ENCODE peak calls at places on chromosomes 2 and 18, in seven cellular contexts. N is stromal cell of bone marrow, B is nucleus accumbens, O is transverse colon, X is GM13976, U is AG09309, C is AG09319. F is an unnamed sample.
A peak's percentile ranks its signal among the peaks of the same experiment; 100 is the strongest.

GRCh38 chr2:100972452-100972851 is 29.6 kb upstream of the RPL31 start:
- DNase-seq in C (no peak), N (no peak), X (no peak), B (no peak), U (no peak), O (no peak), F (no peak)

GRCh38 chr2:126696644-126697520 is 40.9 kb downstream of the GYPC start:
- DNase-seq in X (no peak), O (no peak), B (no peak), U (no peak), N (no peak), C (no peak), F (no peak)

GRCh38 chr2:10190255-10190654 is 67.7 kb downstream of the RRM2 start:
- DNase-seq in X (no peak), O (no peak), B (no peak), U (no peak), N (no peak), C (no peak), F (no peak)

GRCh38 chr2:49021170-49021743 is 133.1 kb downstream of the FSHR start:
- DNase-seq in X (no peak), O (no peak), N (no peak), B (no peak), U (no peak), C (no peak), F (no peak)

GRCh38 chr2:188808921-188809320 is 165.3 kb upstream of the COL3A1 start:
- DNase-seq in C (no peak), N (peak; percentile 79), U (no peak), O (no peak), B (no peak), X (no peak), F (no peak)

GRCh38 chr2:60483400-60483799 is 70.1 kb downstream of the BCL11A start:
- DNase-seq in B (no peak), N (peak; percentile 20), C (no peak), O (no peak), U (peak; percentile 74), X (no peak), F (no peak)

GRCh38 chr18:8742382-8743361 is 37.3 kb downstream of the MTCL1 start:
- DNase-seq in B (no peak), U (no peak), C (no peak), O (no peak), N (no peak), X (no peak), F (no peak)

GRCh38 chr2:217825469-217826235 is 177.1 kb downstream of the TNS1 start:
- DNase-seq in X (no peak), B (no peak), O (no peak), U (no peak), C (no peak), N (no peak), F (no peak)

GRCh38 chr2:46942891-46943626 is 27.5 kb upstream of the MCFD2 start:
- DNase-seq in O (no peak), X (no peak), C (no peak), B (no peak), U (no peak), N (no peak), F (no peak)

GRCh38 chr18:46475367-46475752 is 181.7 kb downstream of the LOXHD1 start:
- DNase-seq in U (no peak), O (no peak), N (no peak), C (no peak), X (no peak), B (no peak), F (no peak)

GRCh38 chr18:9824474-9824832 is 61.3 kb upstream of the TXNDC2 start:
- DNase-seq in N (no peak), X (no peak), C (peak; percentile 64), U (peak; percentile 68), B (no peak), O (no peak), F (no peak)

GRCh38 chr2:203808041-203808750 is 59.4 kb upstream of the CTLA4 start:
- DNase-seq in C (peak; percentile 71), B (no peak), N (peak; percentile 91), X (no peak), O (no peak), U (peak; percentile 78), F (no peak)

GRCh38 chr2:56703001-56703400 is 519.2 kb downstream of the CCDC85A start:
- DNase-seq in B (no peak), X (no peak), C (no peak), N (no peak), O (no peak), U (no peak), F (no peak)

GRCh38 chr2:236748385-236748784 is 178.8 kb downstream of the ACKR3 start:
- DNase-seq in C (no peak), X (no peak), N (no peak), O (peak; percentile 17), B (no peak), U (no peak), F (no peak)

GRCh38 chr2:62465741-62466500 is 40.1 kb downstream of the TMEM17 start:
- DNase-seq in U (no peak), X (no peak), C (no peak), N (no peak), O (no peak), B (no peak), F (no peak)

GRCh38 chr2:69980408-69980807 is 19.0 kb upstream of the ASPRV1 start:
- DNase-seq in B (no peak), U (peak; percentile 41), C (peak; percentile 5), X (no peak), N (peak; percentile 24), O (no peak), F (no peak)

GRCh38 chr2:176115883-176116813 is at the start of gene HOXD10:
- DNase-seq in C (no peak), X (no peak), O (peak; percentile 75), B (no peak), N (peak; percentile 72), U (no peak), F (no peak)

GRCh38 chr18:8153887-8154583 is 455.2 kb upstream of the RAB12 start:
- DNase-seq in B (no peak), C (no peak), N (peak; percentile 67), O (no peak), U (peak; percentile 38), X (no peak), F (no peak)

GRCh38 chr2:176001281-176001902 is 675 bp downstream of the LNPK start:
- DNase-seq in U (peak; percentile 17), C (no peak), N (peak; percentile 47), O (peak; percentile 51), B (no peak), X (peak; percentile 47), F (no peak)

GRCh38 chr2:23425338-23425871 is 40.4 kb downstream of the KLHL29 start:
- DNase-seq in U (no peak), B (no peak), X (no peak), O (no peak), N (no peak), C (no peak), F (no peak)

GRCh38 chr2:133777607-133778006 is 209.3 kb upstream of the NCKAP5 start:
- DNase-seq in B (no peak), N (no peak), C (no peak), U (no peak), X (no peak), O (no peak), F (no peak)

GRCh38 chr2:127659408-127660290 is 13.7 kb downstream of the GPR17 start:
- DNase-seq in B (no peak), X (no peak), U (no peak), C (no peak), N (no peak), O (peak; percentile 9), F (no peak)

GRCh38 chr2:120436460-120436739 is 90.5 kb downstream of the INHBB start:
- DNase-seq in U (no peak), X (no peak), N (no peak), C (no peak), O (no peak), B (no peak), F (no peak)

GRCh38 chr18:58476521-58477210 is 152.2 kb downstream of the ALPK2 start:
- DNase-seq in U (no peak), C (no peak), N (no peak), O (no peak), B (no peak), X (no peak), F (no peak)

GRCh38 chr2:64781991-64782390 is 128.3 kb upstream of the SERTAD2 start:
- DNase-seq in X (no peak), B (no peak), C (no peak), O (no peak), U (no peak), N (no peak), F (no peak)

GRCh38 chr18:45920367-45920766 is 46.8 kb downstream of the EPG5 start:
- DNase-seq in X (no peak), N (peak; percentile 63), B (peak; percentile 2), C (peak; percentile 74), U (peak; percentile 73), O (peak; percentile 60), F (peak; percentile 35)

GRCh38 chr2:216773072-216773471 is 77.7 kb upstream of the IGFBP5 start:
- DNase-seq in X (no peak), U (no peak), N (no peak), C (no peak), O (no peak), B (no peak), F (no peak)

GRCh38 chr18:11148655-11149440 is 521 bp downstream of the PIEZO2 start:
- DNase-seq in O (no peak), N (no peak), U (no peak), C (no peak), X (peak; percentile 59), B (no peak), F (no peak)

GRCh38 chr2:28716265-28716865 is 35.3 kb upstream of the PPP1CB start:
- DNase-seq in U (peak; percentile 63), C (peak; percentile 73), X (peak; percentile 46), B (no peak), N (peak; percentile 94), O (peak; percentile 54), F (no peak)

GRCh38 chr18:62485684-62486083 is 37.1 kb upstream of the ZCCHC2 start:
- DNase-seq in N (peak; percentile 25), U (peak; percentile 47), B (no peak), O (no peak), C (no peak), X (no peak), F (no peak)

GRCh38 chr2:73939419-73939818 is 12.7 kb downstream of the DGUOK start:
- DNase-seq in N (peak; percentile 57), B (no peak), O (no peak), C (no peak), U (peak; percentile 20), X (no peak), F (no peak)

GRCh38 chr18:79610461-79611039 is 69.1 kb upstream of the CTDP1 start:
- DNase-seq in B (no peak), U (no peak), C (no peak), X (no peak), N (no peak), O (peak; percentile 3), F (no peak)

F was measured in C1 segment of cervical spinal cord.